ENCODE peak calls at places on chromosomes 11 and 22, in nine cellular contexts. Y is PC-3, W is GM12878, P is dorsolateral prefrontal cortex, T is cardiac muscle cell, J is lower leg skin, A is mucosa of descending colon, D is SK-N-SH, U is brain microvascular endothelial cell. Q is an unnamed sample.

GRCh38 chr11:31412946-31413345 is 43.3 kb downstream of the DNAJC24 start:
- DNase-seq in Y (peak), W (no peak), P (no peak), T (peak), J (no peak), A (no peak), D (no peak), U (peak), Q (no peak)

GRCh38 chr11:60987577-60988277 is 16.2 kb downstream of the CD6 start:
- DNase-seq in Y (no peak), W (no peak), P (no peak), T (no peak), J (no peak), A (no peak), D (no peak), U (no peak), Q (no peak)

GRCh38 chr22:49136816-49137180 is 690.9 kb downstream of the BRD1 start:
- DNase-seq in Y (no peak), W (no peak), P (no peak), T (no peak), J (no peak), A (no peak), D (no peak), U (no peak), Q (no peak)

GRCh38 chr22:29096736-29097669 is 24.2 kb downstream of the KREMEN1 start:
- DNase-seq in Y (peak), W (no peak), P (no peak), T (no peak), J (no peak), A (no peak), D (no peak), U (no peak), Q (peak)

GRCh38 chr11:537622-538430 is 499 bp downstream of the LRRC56 start:
- DNase-seq in Y (no peak), W (no peak), P (no peak), T (no peak), J (no peak), A (peak), D (no peak), U (no peak), Q (no peak)

GRCh38 chr22:47452184-47452583 is 689.7 kb downstream of the TBC1D22A start:
- DNase-seq in Y (peak), W (no peak), P (no peak), T (no peak), J (no peak), A (peak), D (peak), U (no peak), Q (no peak)

GRCh38 chr22:45884201-45885067 is 92.5 kb downstream of the WNT7B start:
- DNase-seq in Y (no peak), W (no peak), P (peak), T (peak), J (no peak), A (no peak), D (peak), U (no peak), Q (no peak)

GRCh38 chr11:29343465-29344333 is 673.1 kb downstream of the KCNA4 start:
- DNase-seq in Y (peak), W (no peak), P (peak), T (peak), J (no peak), A (peak), D (peak), U (peak), Q (peak)

GRCh38 chr11:17354070-17354924 is 2.7 kb downstream of the NCR3LG1 start:
- DNase-seq in Y (peak), W (peak), P (no peak), T (peak), J (peak), A (peak), D (peak), U (peak), Q (peak)

GRCh38 chr11:67613960-67614715 is 7.4 kb downstream of the NDUFV1 start:
- DNase-seq in Y (peak), W (peak), P (no peak), T (peak), J (no peak), A (peak), D (peak), U (peak), Q (peak)

GRCh38 chr11:67640758-67641113 is 1.2 kb upstream of the TBX10 start:
- DNase-seq in Y (no peak), W (no peak), P (no peak), T (no peak), J (no peak), A (no peak), D (no peak), U (no peak), Q (peak)

DNA sequence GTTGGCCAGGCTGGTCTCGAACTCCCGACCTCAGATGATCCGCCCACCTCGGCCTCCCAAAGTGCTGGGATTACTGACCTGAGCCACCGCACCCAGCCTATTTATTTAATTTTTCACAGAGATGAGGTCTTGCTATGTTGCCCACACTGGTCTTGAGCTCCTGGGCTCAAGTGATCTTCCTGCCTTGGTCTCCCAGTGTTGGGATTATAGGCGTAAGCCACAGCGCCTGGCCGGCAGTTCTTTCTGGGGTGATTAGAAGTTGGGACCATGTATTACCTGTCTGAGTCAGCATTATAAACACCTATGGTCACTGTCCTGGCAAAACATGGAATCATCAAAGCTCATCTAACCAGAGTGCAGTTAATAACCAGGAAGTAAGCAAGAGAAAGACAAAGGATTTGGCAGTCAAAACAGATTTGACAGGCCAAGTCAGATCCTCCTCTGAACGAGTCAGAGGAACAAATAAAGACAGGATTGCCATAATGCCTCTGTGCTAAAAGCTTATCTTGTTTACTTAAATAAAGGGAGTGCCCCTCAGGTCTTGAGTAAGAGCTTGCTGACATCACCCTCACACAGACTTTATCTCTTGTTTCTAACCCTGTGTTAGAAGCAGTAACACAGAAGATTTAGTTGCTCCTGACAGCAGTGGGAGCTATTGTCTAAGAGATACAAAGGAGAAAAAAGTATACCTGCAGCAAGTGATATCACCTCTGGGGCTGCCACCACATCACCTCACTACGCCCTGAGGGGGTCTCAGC is 3.7 kb downstream of the SERPIND1 start:
- DNase-seq in Y (peak), W (no peak), P (no peak), T (peak), J (peak), A (peak), D (no peak), U (peak), Q (no peak)
- TF ChIP-seq CTCF in Y (peak), W (no peak), P (no peak), T (peak), J (no peak), A (no peak), D (no peak), U (peak), Q (no peak)

GRCh38 chr11:120147094-120147949 is 9.4 kb upstream of the TRIM29 start:
- DNase-seq in Y (no peak), W (no peak), P (no peak), T (no peak), J (no peak), A (no peak), D (no peak), U (no peak), Q (no peak)

GRCh38 chr11:120149246-120149645 is 11.3 kb upstream of the TRIM29 start:
- DNase-seq in Y (no peak), W (no peak), P (no peak), T (no peak), J (no peak), A (no peak), D (no peak), U (no peak), Q (no peak)

GRCh38 chr11:120151536-120151935 is 13.6 kb upstream of the TRIM29 start:
- DNase-seq in Y (no peak), W (no peak), P (no peak), T (peak), J (no peak), A (no peak), D (no peak), U (peak), Q (no peak)

GRCh38 chr11:120146413-120147093 is 8.6 kb upstream of the TRIM29 start:
- DNase-seq in Y (no peak), W (no peak), P (no peak), T (no peak), J (no peak), A (no peak), D (no peak), U (no peak), Q (no peak)

DNA sequence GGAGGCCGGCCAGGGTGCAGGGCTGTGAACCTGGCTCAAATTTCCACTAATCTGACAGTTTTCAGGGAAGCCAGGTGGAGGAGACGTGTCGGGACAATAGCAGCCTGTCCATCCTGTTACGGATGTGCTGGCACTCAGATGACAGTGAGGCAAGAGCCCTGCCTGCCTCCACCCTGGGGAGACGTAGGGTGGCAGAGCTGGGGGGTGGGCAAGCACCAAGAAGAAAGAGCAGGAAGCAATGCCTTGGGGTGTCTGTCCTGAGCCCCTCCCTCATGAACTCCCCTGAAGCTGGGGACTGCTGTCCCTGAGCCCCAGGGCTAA is 10.0 kb upstream of the TRIM29 start:
- DNase-seq in Y (no peak), W (no peak), P (no peak), T (no peak), J (peak), A (no peak), D (no peak), U (no peak), Q (no peak)
- H3K4me3 ChIP-seq in Y (no peak), W (no peak), P (no peak), T (no peak), J (no peak), A (no peak), D (no peak), U (no peak), Q (no peak)

GRCh38 chr11:78834886-78835285 is 260.2 kb upstream of the NARS2 start:
- DNase-seq in Y (no peak), W (no peak), P (no peak), T (no peak), J (no peak), A (no peak), D (no peak), U (no peak), Q (no peak)

GRCh38 chr11:78831571-78831970 is 256.9 kb upstream of the NARS2 start:
- DNase-seq in Y (no peak), W (no peak), P (no peak), T (no peak), J (no peak), A (no peak), D (no peak), U (no peak), Q (no peak)

GRCh38 chr11:78833237-78833636 is 258.6 kb upstream of the NARS2 start:
- DNase-seq in Y (no peak), W (no peak), P (no peak), T (no peak), J (no peak), A (no peak), D (no peak), U (no peak), Q (no peak)

GRCh38 chr11:78830277-78830676 is 255.6 kb upstream of the NARS2 start:
- DNase-seq in Y (no peak), W (no peak), P (no peak), T (no peak), J (no peak), A (no peak), D (no peak), U (no peak), Q (no peak)

DNA sequence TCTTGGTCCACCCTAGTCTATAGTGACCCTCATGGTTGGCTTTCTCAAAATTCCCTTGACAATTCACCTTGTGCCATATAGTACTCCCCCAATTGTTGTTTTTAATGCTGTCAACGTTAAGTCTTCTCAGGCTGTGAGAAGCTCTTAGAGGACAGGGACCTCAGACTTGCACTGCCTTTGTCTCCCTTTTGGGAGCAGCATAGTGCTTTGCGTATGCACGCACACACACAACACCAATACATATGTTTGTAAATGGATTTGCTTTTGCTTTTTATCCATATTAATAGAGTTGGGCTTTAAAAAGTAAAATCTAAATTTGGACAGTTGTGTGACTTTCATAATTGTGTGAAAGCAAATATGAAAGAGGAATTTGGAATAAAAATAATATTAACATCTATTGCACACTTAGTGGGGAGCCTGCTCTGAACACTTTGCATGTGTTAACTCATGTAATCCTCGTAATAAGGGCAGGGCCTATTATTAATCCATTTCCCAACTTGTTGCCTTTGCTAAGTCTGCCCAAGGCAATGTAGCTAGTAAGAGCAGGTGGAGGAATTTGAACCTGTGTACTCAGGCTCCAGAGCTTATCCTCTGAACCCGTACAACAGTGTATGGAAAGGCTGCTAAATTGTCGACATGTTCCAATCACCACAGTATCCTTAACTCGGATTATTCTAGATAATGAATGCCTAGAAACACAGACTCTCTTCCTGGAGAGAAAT is 257.7 kb upstream of the NARS2 start:
- DNase-seq in Y (no peak), W (no peak), P (no peak), T (peak), J (no peak), A (no peak), D (no peak), U (no peak), Q (no peak)
- TF ChIP-seq CTCF in Y (no peak), W (no peak), P (peak), T (peak), J (no peak), A (no peak), D (peak), U (peak), Q (peak)

DNA sequence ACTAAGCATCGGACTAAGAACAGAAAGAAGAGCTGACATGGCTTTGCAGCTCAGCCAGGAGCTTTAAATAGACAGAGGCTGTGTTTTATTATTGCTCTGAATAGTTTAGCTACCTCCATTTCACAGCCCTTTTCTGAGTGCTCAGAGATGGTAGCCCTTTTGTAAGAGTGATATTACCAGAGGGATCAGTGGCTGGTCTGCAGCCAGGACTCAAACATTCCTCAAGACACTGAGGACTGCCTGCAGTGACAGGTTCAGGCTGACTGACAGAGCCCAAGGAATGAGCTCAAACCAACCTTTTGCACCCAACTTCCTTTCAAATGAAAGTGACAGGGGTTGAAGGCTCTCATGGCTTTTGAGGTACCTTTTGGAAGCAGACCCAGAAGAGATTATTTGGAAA is 189.0 kb downstream of the DDX10 start:
- DNase-seq in Y (no peak), W (no peak), P (no peak), T (no peak), J (no peak), A (peak), D (no peak), U (peak), Q (peak)
- H3K4me3 ChIP-seq in Y (no peak), W (peak), P (no peak), T (no peak), J (no peak), A (no peak), D (no peak), U (no peak), Q (no peak)

GRCh38 chr11:44310456-44311272 is 725 bp upstream of the ALX4 start:
- DNase-seq in Y (no peak), W (no peak), P (no peak), T (no peak), J (no peak), A (no peak), D (peak), U (no peak), Q (peak)

GRCh38 chr11:44308923-44309482 is 936 bp downstream of the ALX4 start:
- DNase-seq in Y (no peak), W (no peak), P (no peak), T (peak), J (no peak), A (no peak), D (no peak), U (no peak), Q (peak)

GRCh38 chr11:44308256-44308922 is 1.6 kb downstream of the ALX4 start:
- DNase-seq in Y (no peak), W (no peak), P (no peak), T (no peak), J (no peak), A (no peak), D (no peak), U (no peak), Q (no peak)

GRCh38 chr11:44310198-44310455 is 188 bp upstream of the ALX4 start:
- DNase-seq in Y (no peak), W (no peak), P (no peak), T (no peak), J (no peak), A (no peak), D (no peak), U (no peak), Q (no peak)

DNA sequence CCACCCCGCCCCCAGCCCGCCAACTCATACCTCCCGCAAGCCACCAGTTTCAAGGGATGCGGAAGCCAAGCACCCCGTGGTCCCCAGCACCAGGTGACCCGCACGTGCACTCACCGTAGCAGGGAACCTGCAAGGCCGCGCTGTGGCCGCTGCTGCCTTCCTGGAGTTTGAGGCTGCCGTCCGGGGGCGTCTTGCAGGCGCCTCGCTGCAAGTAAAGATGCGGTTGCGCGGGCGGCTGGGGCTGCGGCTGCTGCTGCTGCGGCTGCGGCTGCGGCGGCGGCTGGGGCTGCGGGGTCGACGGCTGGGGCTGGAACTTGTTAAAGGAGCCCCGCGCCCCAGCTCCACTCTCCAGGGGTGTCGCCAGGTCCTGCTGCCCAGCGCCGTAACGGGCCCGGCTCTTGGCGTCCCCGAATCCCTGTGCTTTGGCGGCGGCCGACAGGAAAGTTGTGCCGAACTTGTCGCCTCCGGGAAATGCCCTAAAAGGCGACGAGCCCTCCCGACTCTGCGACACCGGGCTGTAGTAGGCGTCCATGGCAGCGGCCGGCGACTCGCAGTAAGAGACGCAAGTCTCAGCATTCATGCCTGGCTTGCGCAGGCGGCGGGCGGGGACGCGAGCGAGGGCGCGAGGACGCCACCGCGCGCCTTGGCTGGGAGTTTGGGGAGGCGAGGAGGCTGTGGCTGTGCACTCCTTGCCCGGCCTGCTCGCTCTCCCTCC is at the start of gene ALX4:
- DNase-seq in Y (peak), W (no peak), P (no peak), T (peak), J (no peak), A (no peak), D (peak), U (no peak), Q (peak)
- TF ChIP-seq CTCF in Y (no peak), W (no peak), P (no peak), T (no peak), J (no peak), A (no peak), D (no peak), U (no peak), Q (no peak)

GRCh38 chr11:128715691-128716153 is 21.9 kb downstream of the FLI1 start:
- DNase-seq in Y (peak), W (no peak), P (no peak), T (peak), J (no peak), A (no peak), D (no peak), U (peak), Q (peak)
- H3K4me3 ChIP-seq in Y (no peak), W (peak), P (no peak), T (no peak), J (no peak), A (no peak), D (no peak), U (no peak), Q (no peak)

DNA sequence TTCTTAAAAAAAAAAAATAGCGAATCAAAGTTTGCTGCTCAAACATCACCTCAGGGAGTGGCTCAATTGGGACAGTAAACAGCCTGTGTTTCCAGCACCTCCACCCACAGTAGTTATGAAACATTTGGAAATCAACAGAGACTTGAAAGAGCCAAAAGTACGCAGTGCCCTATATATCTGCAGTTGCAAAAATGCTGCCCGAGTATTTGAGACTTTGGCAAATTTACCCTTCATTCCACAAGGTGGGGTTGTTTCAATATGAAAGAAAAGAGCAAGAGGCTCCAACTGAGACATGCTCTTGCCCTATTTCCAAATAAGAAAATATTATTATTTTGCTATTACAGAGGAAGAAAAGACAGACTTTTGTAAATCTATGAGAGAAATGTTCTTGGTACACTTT is 851.1 kb upstream of the RAG2 start:
- DNase-seq in Y (peak), W (no peak), P (no peak), T (peak), J (peak), A (no peak), D (peak), U (peak), Q (peak)
- TF ChIP-seq CTCF in Y (peak), W (peak), P (peak), T (peak), J (no peak), A (no peak), D (peak), U (peak), Q (peak)